ENCODE peak calls at places on chromosomes 1 and 21, in five cellular contexts. E is EL, S is GM12891, F is neural crest cell, J is Ammon's horn. U is an unnamed sample.

GRCh38 chr1:98264727-98265126 is 343.9 kb upstream of the DPYD start:
- DNase-seq in E (no peak), S (no peak), F (no peak), J (no peak), U (no peak)

GRCh38 chr1:67227196-67227595 is 60.9 kb downstream of the IL23R start:
- DNase-seq in E (no peak), S (no peak), F (no peak), J (no peak), U (no peak)

GRCh38 chr1:5744342-5744741 is 247.9 kb downstream of the NPHP4 start:
- DNase-seq in E (no peak), S (no peak), F (no peak), J (no peak), U (no peak)

GRCh38 chr1:92975551-92976232 is 14.4 kb upstream of the DIPK1A start:
- DNase-seq in E (no peak), S (no peak), F (no peak), J (peak; percentile 67), U (no peak)

GRCh38 chr1:78619029-78619428 is 1.2 kb upstream of the IFI44L start:
- DNase-seq in E (no peak), S (no peak), F (no peak), J (no peak), U (no peak)

GRCh38 chr1:113912594-113913311 is 7.6 kb downstream of the DCLRE1B start:
- DNase-seq in E (peak; percentile 83), S (no peak), F (no peak), J (peak; percentile 34), U (no peak)

GRCh38 chr21:44709426-44710293 is 1.7 kb downstream of the TSPEAR start:
- DNase-seq in E (peak; percentile 10), S (no peak), F (no peak), J (no peak), U (no peak)

GRCh38 chr1:89429062-89429461 is 65.2 kb downstream of the GBP6 start:
- DNase-seq in E (no peak), S (no peak), F (no peak), J (no peak), U (no peak)

GRCh38 chr1:14615539-14616218 is 17.2 kb downstream of the KAZN start:
- DNase-seq in E (no peak), S (no peak), F (no peak), J (no peak), U (no peak)

GRCh38 chr1:84691139-84691783 is 1.0 kb upstream of the SSX2IP start:
- DNase-seq in E (no peak), S (no peak), F (no peak), J (no peak), U (no peak)

GRCh38 chr1:47229031-47229831 is 2.8 kb downstream of the TAL1 start:
- DNase-seq in E (no peak), S (no peak), F (no peak), J (no peak), U (no peak)

GRCh38 chr1:153791856-153792253 is 16.6 kb downstream of the SLC27A3 start:
- DNase-seq in E (peak; percentile 61), S (no peak), F (no peak), J (peak; percentile 6), U (no peak)

GRCh38 chr1:77900687-77901293 is 12.4 kb downstream of the NEXN start:
- DNase-seq in E (peak; percentile 62), S (no peak), F (no peak), J (peak; percentile 78), U (no peak)

GRCh38 chr1:180566495-180566894 is 7.7 kb downstream of the OVAAL start:
- DNase-seq in E (no peak), S (no peak), F (no peak), J (no peak), U (no peak)

GRCh38 chr1:16459503-16459902 is 19.0 kb downstream of the NECAP2 start:
- DNase-seq in E (no peak), S (no peak), F (no peak), J (peak; percentile 74), U (no peak)

GRCh38 chr1:56496861-56497772 is 82.2 kb downstream of the PLPP3 start:
- DNase-seq in E (no peak), S (no peak), F (no peak), J (no peak), U (no peak)

GRCh38 chr1:31653761-31654160 is 9.1 kb upstream of the PEF1 start:
- DNase-seq in E (no peak), S (no peak), F (no peak), J (no peak), U (no peak)

GRCh38 chr1:175481126-175482071 is 262.0 kb downstream of the TNR start:
- DNase-seq in E (peak; percentile 6), S (no peak), F (no peak), J (no peak), U (no peak)